ENCODE peak calls at places on chromosomes 2 and 18, in seven cellular contexts. C is GM23248, F is PC-9, Z is PC-3, O is HCT116, I is OCI-LY7, R is MM.1S. L is an unnamed sample.

GRCh38 chr2:76197842-76198448 is 487.2 kb upstream of the GCFC2 start:
- DNase-seq in C (peak; percentile 59), F (peak; percentile 23), Z (peak; percentile 83), O (peak; percentile 19), I (peak; percentile 61), R (peak; percentile 72), L (no peak)

GRCh38 chr18:9824474-9824832 is 61.3 kb upstream of the TXNDC2 start:
- DNase-seq in C (peak; percentile 73), F (no peak), Z (no peak), O (no peak), I (no peak), R (no peak), L (no peak)

GRCh38 chr2:217909156-217909820 is 93.5 kb downstream of the TNS1 start:
- DNase-seq in C (no peak), F (no peak), Z (no peak), O (no peak), I (peak; percentile 20), R (no peak), L (peak; percentile 61)

GRCh38 chr18:63299837-63300787 is 19.5 kb downstream of the BCL2 start:
- DNase-seq in C (peak; percentile 23), F (no peak), Z (no peak), O (no peak), I (no peak), R (no peak), L (no peak)

GRCh38 chr18:6781179-6781714 is 51.7 kb downstream of the ARHGAP28 start:
- DNase-seq in C (no peak), F (no peak), Z (no peak), O (no peak), I (no peak), R (no peak), L (peak; percentile 72)

GRCh38 chr2:239371726-239372686 is 28.8 kb downstream of the HDAC4 start:
- DNase-seq in C (no peak), F (no peak), Z (no peak), O (no peak), I (no peak), R (no peak), L (no peak)

GRCh38 chr2:40448476-40449079 is 3.3 kb downstream of the SLC8A1 start:
- DNase-seq in C (peak; percentile 49), F (no peak), Z (peak; percentile 68), O (peak; percentile 10), I (peak; percentile 68), R (peak; percentile 17), L (peak; percentile 60)

GRCh38 chr2:239852272-239852671 is 172.9 kb downstream of the NDUFA10 start:
- DNase-seq in C (no peak), F (no peak), Z (no peak), O (no peak), I (no peak), R (no peak), L (no peak)

GRCh38 chr18:7221424-7222155 is 9.3 kb upstream of the LRRC30 start:
- DNase-seq in C (peak; percentile 75), F (peak; percentile 46), Z (peak; percentile 81), O (peak; percentile 16), I (peak; percentile 33), R (peak; percentile 57), L (peak; percentile 64)

GRCh38 chr2:40403233-40403841 is 48.6 kb downstream of the SLC8A1 start:
- DNase-seq in C (peak; percentile 95), F (peak; percentile 34), Z (peak; percentile 67), O (no peak), I (no peak), R (no peak), L (no peak)

GRCh38 chr2:235968616-235969324 is 199.4 kb downstream of the GBX2 start:
- DNase-seq in C (no peak), F (no peak), Z (no peak), O (no peak), I (no peak), R (no peak), L (no peak)

GRCh38 chr2:7984693-7985353 is 697.0 kb upstream of the ID2 start:
- DNase-seq in C (no peak), F (no peak), Z (no peak), O (no peak), I (no peak), R (no peak), L (no peak)

GRCh38 chr2:7992612-7993596 is 689.0 kb upstream of the ID2 start:
- DNase-seq in C (peak; percentile 54), F (no peak), Z (peak; percentile 18), O (no peak), I (no peak), R (no peak), L (peak; percentile 68)

GRCh38 chr2:7986431-7986830 is 695.4 kb upstream of the ID2 start:
- DNase-seq in C (no peak), F (no peak), Z (no peak), O (no peak), I (no peak), R (no peak), L (no peak)

GRCh38 chr2:7983912-7984311 is 697.9 kb upstream of the ID2 start:
- DNase-seq in C (no peak), F (no peak), Z (no peak), O (no peak), I (no peak), R (no peak), L (no peak)

GRCh38 chr2:7988440-7988839 is 693.4 kb upstream of the ID2 start:
- DNase-seq in C (no peak), F (no peak), Z (peak; percentile 32), O (no peak), I (no peak), R (no peak), L (no peak)
- H3K9me2 ChIP-seq in C (no peaks in the 10 kb centered on the region), F (no peaks in the 10 kb centered on the region), Z (no peaks in the 10 kb centered on the region), O (no peaks in the 10 kb centered on the region), I (no peaks in the 10 kb centered on the region), R (no peaks in the 10 kb centered on the region), L (no peaks in the 10 kb centered on the region)

DNA sequence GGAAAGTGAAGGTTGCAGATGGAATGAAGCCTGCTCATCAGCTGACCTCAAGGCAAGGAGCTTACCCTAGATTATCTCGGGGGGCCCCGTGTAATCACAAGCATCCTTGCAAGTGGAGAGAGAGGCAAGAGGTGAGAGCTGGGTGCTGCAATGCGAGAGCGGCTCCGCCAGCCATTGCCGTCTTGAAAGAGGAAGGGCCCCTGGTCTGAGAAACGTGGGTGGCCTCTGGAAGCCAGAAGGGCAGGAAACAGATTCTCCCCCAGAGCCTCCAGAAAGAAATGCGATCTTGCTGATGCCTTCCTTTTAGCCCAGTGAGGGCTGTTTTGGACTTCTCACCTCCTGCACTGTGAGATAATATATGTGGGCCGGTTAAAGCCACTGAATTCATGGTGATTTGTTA is 319.6 kb upstream of the HS6ST1 start:
- DNase-seq in C (no peak), F (no peak), Z (no peak), O (no peak), I (no peak), R (no peak), L (no peak)
- H3K9me2 ChIP-seq in C (no peaks in the 10 kb centered on the region), F (no peaks in the 10 kb centered on the region), Z (no peaks in the 10 kb centered on the region), O (no peaks in the 10 kb centered on the region), I (no peaks in the 10 kb centered on the region), R (no peaks in the 10 kb centered on the region), L (no peaks in the 10 kb centered on the region)

GRCh38 chr2:128640847-128641360 is 322.2 kb upstream of the HS6ST1 start:
- DNase-seq in C (no peak), F (no peak), Z (no peak), O (no peak), I (no peak), R (no peak), L (no peak)
- H3K9me2 ChIP-seq in C (no peaks in the 10 kb centered on the region), F (no peaks in the 10 kb centered on the region), Z (no peaks in the 10 kb centered on the region), O (no peaks in the 10 kb centered on the region), I (no peaks in the 10 kb centered on the region), R (no peaks in the 10 kb centered on the region), L (no peaks in the 10 kb centered on the region)

GRCh38 chr2:232683368-232683767 is 13.8 kb upstream of the GIGYF2 start:
- DNase-seq in C (no peak), F (no peak), Z (no peak), O (no peak), I (no peak), R (no peak), L (no peak)
- H3K9me2 ChIP-seq in C (no peaks in the 10 kb centered on the region), F (no peaks in the 10 kb centered on the region), Z (no peaks in the 10 kb centered on the region), O (no peaks in the 10 kb centered on the region), I (no peaks in the 10 kb centered on the region), R (no peaks in the 10 kb centered on the region), L (no peaks in the 10 kb centered on the region)

GRCh38 chr2:128642801-128643200 is 324.1 kb upstream of the HS6ST1 start:
- DNase-seq in C (no peak), F (no peak), Z (no peak), O (no peak), I (no peak), R (no peak), L (no peak)

GRCh38 chr2:128638741-128639477 is 320.2 kb upstream of the HS6ST1 start:
- DNase-seq in C (peak; percentile 70), F (no peak), Z (no peak), O (no peak), I (no peak), R (no peak), L (peak; percentile 42)

GRCh38 chr2:128642316-128642715 is 323.6 kb upstream of the HS6ST1 start:
- DNase-seq in C (no peak), F (no peak), Z (no peak), O (no peak), I (no peak), R (no peak), L (no peak)

GRCh38 chr2:128641421-128642095 is 322.9 kb upstream of the HS6ST1 start:
- DNase-seq in C (no peak), F (no peak), Z (no peak), O (no peak), I (no peak), R (no peak), L (no peak)

GRCh38 chr2:128640166-128640846 is 321.6 kb upstream of the HS6ST1 start:
- DNase-seq in C (peak; percentile 14), F (no peak), Z (no peak), O (no peak), I (no peak), R (no peak), L (no peak)
- H3K9me2 ChIP-seq in C (no peaks in the 10 kb centered on the region), F (no peaks in the 10 kb centered on the region), Z (no peaks in the 10 kb centered on the region), O (no peaks in the 10 kb centered on the region), I (no peaks in the 10 kb centered on the region), R (no peaks in the 10 kb centered on the region), L (no peaks in the 10 kb centered on the region)

DNA sequence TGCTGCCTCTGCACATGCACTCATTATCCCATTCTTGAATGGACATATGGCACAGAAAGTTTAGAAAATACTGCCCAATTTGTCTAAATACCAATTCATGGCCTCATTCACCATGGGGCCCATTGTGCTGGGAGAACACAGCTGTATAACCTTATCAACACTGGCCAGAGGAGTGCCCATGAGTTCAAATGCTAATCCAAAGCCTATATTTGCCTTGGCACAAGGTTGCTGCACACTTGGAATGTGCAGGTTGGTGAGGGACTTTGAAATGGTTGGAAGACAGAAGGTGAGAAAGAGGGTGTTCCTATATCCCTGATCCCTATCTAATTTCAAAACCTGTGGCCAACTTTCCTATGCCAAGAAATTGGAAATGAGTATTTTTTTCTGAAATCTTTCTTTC is 693.9 kb upstream of the ID2 start:
- DNase-seq in C (no peak), F (no peak), Z (no peak), O (no peak), I (no peak), R (no peak), L (no peak)
- H3K9me2 ChIP-seq in C (no peaks in the 10 kb centered on the region), F (no peaks in the 10 kb centered on the region), Z (no peaks in the 10 kb centered on the region), O (no peaks in the 10 kb centered on the region), I (no peaks in the 10 kb centered on the region), R (no peaks in the 10 kb centered on the region), L (no peaks in the 10 kb centered on the region)

DNA sequence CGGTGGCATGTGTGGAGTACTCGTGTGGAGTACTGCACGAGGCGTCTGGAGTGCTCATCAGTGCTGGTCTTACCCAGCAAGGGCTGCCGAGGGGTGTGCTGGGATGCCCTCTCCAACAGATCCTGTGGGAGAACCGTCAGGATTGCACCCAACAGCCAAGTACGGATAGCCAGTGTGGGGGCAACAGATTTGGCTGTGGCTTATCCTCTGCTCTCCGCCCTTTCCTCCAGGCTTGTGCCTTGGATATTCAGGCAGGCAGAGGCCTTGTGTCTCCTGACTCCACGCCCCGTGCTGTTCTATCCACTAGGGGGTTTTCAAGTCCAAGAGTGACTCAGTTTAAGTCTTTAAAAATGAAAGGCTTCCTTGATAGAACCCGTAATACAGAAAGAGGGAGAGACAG is 321.0 kb upstream of the HS6ST1 start:
- DNase-seq in C (peak; percentile 14), F (no peak), Z (no peak), O (no peak), I (no peak), R (no peak), L (no peak)
- H3K9me2 ChIP-seq in C (no peaks in the 10 kb centered on the region), F (no peaks in the 10 kb centered on the region), Z (no peaks in the 10 kb centered on the region), O (no peaks in the 10 kb centered on the region), I (no peaks in the 10 kb centered on the region), R (no peaks in the 10 kb centered on the region), L (no peaks in the 10 kb centered on the region)